ENCODE peak calls at places on chromosomes 7 and 10, in ten cellular contexts. One of them, this sample, is unnamed.

GRCh38 chr7:156675721-156676120 is 35.1 kb downstream of the RNF32 start:
- DNase-seq in Peyer's patch: no peak
- DNase-seq in HepG2: no peak
- DNase-seq in breast epithelium: no peak
- DNase-seq in sigmoid colon: no peak
- DNase-seq in H1: no peak
- DNase-seq in heart left ventricle: no peak
- DNase-seq in gastrocnemius medialis: no peak
- DNase-seq in transverse colon: no peak
- DNase-seq in tibial nerve: no peak
- DNase-seq in this sample: no peak

GRCh38 chr10:80541144-80541750 is 3.5 kb downstream of the SH2D4B start:
- DNase-seq in breast epithelium: no peak
- DNase-seq in HepG2: no peak
- DNase-seq in tibial nerve: no peak
- DNase-seq in gastrocnemius medialis: no peak
- DNase-seq in heart left ventricle: peak
- DNase-seq in sigmoid colon: peak
- DNase-seq in Peyer's patch: no peak
- DNase-seq in H1: peak
- DNase-seq in transverse colon: no peak
- DNase-seq in this sample: peak

GRCh38 chr7:135716677-135717238 is 11.2 kb downstream of the SLC13A4 start:
- DNase-seq in tibial nerve: no peak
- DNase-seq in sigmoid colon: no peak
- DNase-seq in gastrocnemius medialis: no peak
- DNase-seq in heart left ventricle: no peak
- DNase-seq in transverse colon: no peak
- DNase-seq in Peyer's patch: no peak
- DNase-seq in HepG2: no peak
- DNase-seq in H1: no peak
- DNase-seq in breast epithelium: no peak
- DNase-seq in this sample: no peak

GRCh38 chr10:132397671-132398565 is 918 bp downstream of the PWWP2B start:
- DNase-seq in breast epithelium: no peak
- DNase-seq in HepG2: no peak
- DNase-seq in gastrocnemius medialis: no peak
- DNase-seq in sigmoid colon: peak
- DNase-seq in Peyer's patch: peak
- DNase-seq in heart left ventricle: no peak
- DNase-seq in H1: no peak
- DNase-seq in tibial nerve: no peak
- DNase-seq in transverse colon: peak
- DNase-seq in this sample: no peak

GRCh38 chr10:105189464-105189800 is 548.3 kb downstream of the SORCS3 start:
- DNase-seq in H1: no peak
- DNase-seq in heart left ventricle: no peak
- DNase-seq in Peyer's patch: no peak
- DNase-seq in tibial nerve: no peak
- DNase-seq in gastrocnemius medialis: no peak
- DNase-seq in transverse colon: no peak
- DNase-seq in breast epithelium: no peak
- DNase-seq in HepG2: no peak
- DNase-seq in sigmoid colon: no peak
- DNase-seq in this sample: no peak

GRCh38 chr10:4196948-4197390 is 412.0 kb upstream of the KLF6 start:
- DNase-seq in heart left ventricle: no peak
- DNase-seq in breast epithelium: no peak
- DNase-seq in H1: no peak
- DNase-seq in Peyer's patch: no peak
- DNase-seq in HepG2: no peak
- DNase-seq in sigmoid colon: no peak
- DNase-seq in tibial nerve: no peak
- DNase-seq in gastrocnemius medialis: no peak
- DNase-seq in transverse colon: no peak
- DNase-seq in this sample: no peak

GRCh38 chr7:133955208-133955607 is 171.9 kb upstream of the LRGUK start:
- DNase-seq in H1: no peak
- DNase-seq in transverse colon: no peak
- DNase-seq in heart left ventricle: no peak
- DNase-seq in tibial nerve: no peak
- DNase-seq in gastrocnemius medialis: no peak
- DNase-seq in HepG2: no peak
- DNase-seq in breast epithelium: no peak
- DNase-seq in Peyer's patch: no peak
- DNase-seq in sigmoid colon: no peak
- DNase-seq in this sample: no peak

GRCh38 chr7:152180587-152180986 is 155.1 kb downstream of the GALNT11 start:
- DNase-seq in breast epithelium: no peak
- DNase-seq in HepG2: no peak
- DNase-seq in sigmoid colon: no peak
- DNase-seq in gastrocnemius medialis: no peak
- DNase-seq in H1: no peak
- DNase-seq in transverse colon: no peak
- DNase-seq in tibial nerve: no peak
- DNase-seq in Peyer's patch: no peak
- DNase-seq in heart left ventricle: no peak
- DNase-seq in this sample: no peak

GRCh38 chr10:29590598-29591415 is 44.0 kb downstream of the SVIL start:
- DNase-seq in H1: no peak
- DNase-seq in tibial nerve: no peak
- DNase-seq in HepG2: peak
- DNase-seq in Peyer's patch: no peak
- DNase-seq in gastrocnemius medialis: no peak
- DNase-seq in breast epithelium: no peak
- DNase-seq in transverse colon: no peak
- DNase-seq in sigmoid colon: no peak
- DNase-seq in heart left ventricle: no peak
- DNase-seq in this sample: no peak

GRCh38 chr7:77316219-77316978 is 99.8 kb downstream of the GSAP start:
- DNase-seq in HepG2: no peak
- DNase-seq in transverse colon: no peak
- DNase-seq in sigmoid colon: no peak
- DNase-seq in gastrocnemius medialis: no peak
- DNase-seq in H1: no peak
- DNase-seq in heart left ventricle: no peak
- DNase-seq in breast epithelium: no peak
- DNase-seq in Peyer's patch: peak
- DNase-seq in tibial nerve: no peak
- DNase-seq in this sample: no peak

GRCh38 chr7:41732279-41733062 is 29.6 kb upstream of the INHBA start:
- DNase-seq in Peyer's patch: no peak
- DNase-seq in transverse colon: no peak
- DNase-seq in breast epithelium: no peak
- DNase-seq in gastrocnemius medialis: no peak
- DNase-seq in tibial nerve: no peak
- DNase-seq in sigmoid colon: no peak
- DNase-seq in HepG2: no peak
- DNase-seq in heart left ventricle: no peak
- DNase-seq in H1: no peak
- DNase-seq in this sample: no peak

GRCh38 chr10:61128196-61128595 is 184.2 kb upstream of the RHOBTB1 start:
- DNase-seq in Peyer's patch: no peak
- DNase-seq in gastrocnemius medialis: no peak
- DNase-seq in heart left ventricle: no peak
- DNase-seq in H1: no peak
- DNase-seq in transverse colon: no peak
- DNase-seq in breast epithelium: no peak
- DNase-seq in sigmoid colon: no peak
- DNase-seq in HepG2: no peak
- DNase-seq in tibial nerve: no peak
- DNase-seq in this sample: no peak

GRCh38 chr10:34528320-34528719 is 286.8 kb downstream of the PARD3 start:
- DNase-seq in transverse colon: no peak
- DNase-seq in HepG2: peak
- DNase-seq in H1: no peak
- DNase-seq in breast epithelium: no peak
- DNase-seq in heart left ventricle: no peak
- DNase-seq in tibial nerve: no peak
- DNase-seq in sigmoid colon: no peak
- DNase-seq in gastrocnemius medialis: no peak
- DNase-seq in Peyer's patch: no peak
- DNase-seq in this sample: no peak

GRCh38 chr7:47154781-47155180 is 427.1 kb downstream of the TNS3 start:
- DNase-seq in transverse colon: no peak
- DNase-seq in breast epithelium: no peak
- DNase-seq in gastrocnemius medialis: no peak
- DNase-seq in Peyer's patch: no peak
- DNase-seq in tibial nerve: no peak
- DNase-seq in HepG2: no peak
- DNase-seq in sigmoid colon: no peak
- DNase-seq in heart left ventricle: no peak
- DNase-seq in H1: no peak
- DNase-seq in this sample: no peak

GRCh38 chr10:62692085-62692484 is 112.4 kb upstream of the ADO start:
- DNase-seq in sigmoid colon: no peak
- DNase-seq in breast epithelium: no peak
- DNase-seq in gastrocnemius medialis: no peak
- DNase-seq in transverse colon: no peak
- DNase-seq in heart left ventricle: no peak
- DNase-seq in Peyer's patch: no peak
- DNase-seq in H1: peak
- DNase-seq in HepG2: no peak
- DNase-seq in tibial nerve: no peak
- DNase-seq in this sample: no peak

GRCh38 chr10:42380926-42381547 is 257.3 kb downstream of the ZNF33B start:
- DNase-seq in tibial nerve: no peak
- DNase-seq in gastrocnemius medialis: no peak
- DNase-seq in breast epithelium: no peak
- DNase-seq in sigmoid colon: no peak
- DNase-seq in heart left ventricle: no peak
- DNase-seq in Peyer's patch: no peak
- DNase-seq in H1: no peak
- DNase-seq in HepG2: no peak
- DNase-seq in transverse colon: no peak
- DNase-seq in this sample: no peak
- TF ChIP-seq POLR2A in tibial nerve: no peak
- TF ChIP-seq POLR2A in gastrocnemius medialis: no peak
- TF ChIP-seq POLR2A in breast epithelium: no peak
- TF ChIP-seq POLR2A in sigmoid colon: no peak
- TF ChIP-seq POLR2A in heart left ventricle: no peak
- TF ChIP-seq POLR2A in Peyer's patch: no peak
- TF ChIP-seq POLR2A in H1: no peak
- TF ChIP-seq POLR2A in HepG2: no peak
- TF ChIP-seq POLR2A in transverse colon: no peak
- TF ChIP-seq POLR2A in this sample: no peak

GRCh38 chr10:72784551-72785421 is 92.8 kb downstream of the MCU start:
- DNase-seq in heart left ventricle: peak
- DNase-seq in HepG2: no peak
- DNase-seq in transverse colon: peak
- DNase-seq in breast epithelium: no peak
- DNase-seq in H1: no peak
- DNase-seq in sigmoid colon: peak
- DNase-seq in gastrocnemius medialis: no peak
- DNase-seq in tibial nerve: no peak
- DNase-seq in Peyer's patch: no peak
- DNase-seq in this sample: peak
- TF ChIP-seq CTCF in heart left ventricle: no peak
- TF ChIP-seq CTCF in HepG2: no peak
- TF ChIP-seq CTCF in transverse colon: no peak
- TF ChIP-seq CTCF in breast epithelium: no peak
- TF ChIP-seq CTCF in H1: no peak
- TF ChIP-seq CTCF in sigmoid colon: no peak
- TF ChIP-seq CTCF in gastrocnemius medialis: no peak
- TF ChIP-seq CTCF in tibial nerve: no peak
- TF ChIP-seq CTCF in Peyer's patch: no peak
- TF ChIP-seq CTCF in this sample: no peak

DNA sequence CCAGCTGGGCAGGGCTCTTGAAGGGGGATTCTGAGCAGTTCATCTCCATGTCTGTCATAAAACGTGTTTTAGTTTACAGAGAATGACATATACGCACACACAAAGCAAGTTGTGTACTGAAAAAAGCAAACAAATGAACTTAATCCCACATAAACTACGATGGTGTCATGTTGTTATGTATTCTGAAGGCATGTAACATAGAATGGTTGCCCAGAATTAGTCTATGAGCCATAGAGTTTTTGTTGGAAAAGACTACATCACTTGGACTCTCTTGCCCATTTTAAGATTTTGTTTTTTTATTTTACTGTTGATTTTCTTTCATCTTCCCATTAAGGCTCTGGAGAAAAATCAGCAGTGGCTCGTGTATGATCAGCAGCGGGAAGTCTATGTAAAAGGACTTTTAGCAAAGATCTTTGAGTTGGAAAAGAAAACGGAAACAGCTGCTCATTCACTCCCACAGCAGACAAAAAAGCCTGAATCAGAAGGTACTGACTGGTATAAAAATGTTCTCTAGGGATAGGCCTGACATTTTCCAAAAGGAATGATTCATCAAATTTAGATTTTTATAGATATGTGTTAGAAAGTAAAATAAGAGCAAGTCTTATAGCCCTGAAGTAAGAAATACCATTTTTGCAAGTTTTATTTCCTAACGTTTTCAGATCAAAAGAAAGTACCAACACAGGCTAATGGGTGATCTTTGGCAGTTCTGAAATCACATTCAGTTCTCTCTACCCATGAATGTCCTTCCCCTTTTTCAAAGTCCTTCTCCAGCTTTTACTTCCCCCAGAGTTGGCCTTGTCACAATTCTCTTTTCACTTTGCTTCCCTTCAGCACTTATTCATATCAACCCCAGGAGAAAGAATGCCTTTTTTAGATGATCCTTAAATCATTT is 18.9 kb downstream of the CEP55 start:
- DNase-seq in HepG2: no peak
- DNase-seq in transverse colon: no peak
- DNase-seq in sigmoid colon: no peak
- DNase-seq in gastrocnemius medialis: no peak
- DNase-seq in Peyer's patch: no peak
- DNase-seq in breast epithelium: no peak
- DNase-seq in H1: no peak
- DNase-seq in tibial nerve: no peak
- DNase-seq in heart left ventricle: no peak
- DNase-seq in this sample: no peak
- H3K4me3 ChIP-seq in HepG2: no peak
- H3K4me3 ChIP-seq in transverse colon: no peak
- H3K4me3 ChIP-seq in sigmoid colon: no peak
- H3K4me3 ChIP-seq in gastrocnemius medialis: no peak
- H3K4me3 ChIP-seq in Peyer's patch: no peak
- H3K4me3 ChIP-seq in breast epithelium: no peak
- H3K4me3 ChIP-seq in H1: no peak
- H3K4me3 ChIP-seq in tibial nerve: no peak
- H3K4me3 ChIP-seq in heart left ventricle: no peak
- H3K4me3 ChIP-seq in this sample: no peak

DNA sequence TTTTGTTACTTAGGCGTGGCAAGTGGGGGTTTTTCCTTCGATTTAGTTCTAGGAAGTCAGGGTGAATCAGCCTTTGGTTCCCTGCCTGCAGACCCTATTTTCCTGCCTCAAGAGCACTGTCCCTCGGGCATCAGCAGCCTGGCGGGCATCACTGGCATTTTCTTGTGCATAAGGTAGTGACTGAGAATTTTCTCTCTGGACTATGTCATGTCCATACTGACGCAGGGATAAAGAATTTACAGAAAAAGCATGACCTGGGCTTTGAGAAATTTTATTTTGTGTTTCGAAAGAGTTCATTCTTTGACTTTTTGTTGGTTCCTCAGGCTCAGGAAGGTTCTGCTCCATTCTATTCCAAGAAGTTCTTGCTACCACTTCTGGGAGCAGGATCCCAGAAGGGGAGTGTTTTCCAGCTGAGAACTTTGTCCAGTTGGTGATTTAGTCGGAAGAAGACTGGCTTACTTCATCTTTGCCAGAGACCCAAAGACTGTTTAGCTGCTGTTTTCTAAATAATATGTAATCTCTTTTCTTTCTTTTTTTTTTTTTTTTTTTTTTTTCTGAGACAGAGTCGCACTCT is 213.9 kb upstream of the SH2B2 start:
- DNase-seq in Peyer's patch: no peak
- DNase-seq in HepG2: no peak
- DNase-seq in sigmoid colon: no peak
- DNase-seq in transverse colon: no peak
- DNase-seq in H1: no peak
- DNase-seq in breast epithelium: no peak
- DNase-seq in gastrocnemius medialis: no peak
- DNase-seq in tibial nerve: no peak
- DNase-seq in heart left ventricle: no peak
- DNase-seq in this sample: peak
- TF ChIP-seq POLR2A in Peyer's patch: no peak
- TF ChIP-seq POLR2A in HepG2: no peak
- TF ChIP-seq POLR2A in sigmoid colon: no peak
- TF ChIP-seq POLR2A in transverse colon: no peak
- TF ChIP-seq POLR2A in H1: no peak
- TF ChIP-seq POLR2A in breast epithelium: no peak
- TF ChIP-seq POLR2A in gastrocnemius medialis: no peak
- TF ChIP-seq POLR2A in tibial nerve: no peak
- TF ChIP-seq POLR2A in heart left ventricle: no peak
- TF ChIP-seq POLR2A in this sample: no peak

This sample was measured in lower leg skin.